ENCODE peak calls at places on chromosomes 2 and 18, in ten cellular contexts. A is non-pigmented ciliary epithelial cell; V is HEK293T; R is NCI-H774; Q is CD8-positive, alpha-beta T cell; H is stimulated activated CD4-positive, alpha-beta T cell treated with anti-CD3 and anti-CD28 coated beads, Interleukin-1b, Interleukin-23, amount 100 ng/mL, for 24 hours; N is heart left ventricle; O is DND-41; F is Calu3; I is T-cell. C is an unnamed sample.

GRCh38 chr2:121360566-121361300 is 75.7 kb upstream of the TFCP2L1 start:
- DNase-seq in N (no peak), F (peak), O (no peak), A (no peak), V (no peak), R (no peak), H (no peak), I (no peak), Q (no peak), C (no peak)

GRCh38 chr2:59932341-59932740 is 621.1 kb downstream of the BCL11A start:
- DNase-seq in O (no peak), F (no peak), R (no peak), A (no peak), Q (no peak), N (no peak), I (no peak), V (no peak), H (no peak), C (no peak)

GRCh38 chr18:58668211-58668610 is 3.1 kb upstream of the MALT1 start:
- DNase-seq in N (no peak), R (no peak), A (no peak), I (no peak), O (no peak), Q (no peak), V (no peak), F (no peak), H (no peak), C (no peak)

GRCh38 chr2:18156421-18156820 is 278.0 kb downstream of the KCNS3 start:
- DNase-seq in I (no peak), A (no peak), Q (no peak), F (no peak), N (no peak), V (no peak), O (no peak), R (no peak), H (no peak), C (no peak)

GRCh38 chr2:239751719-239752355 is 273.3 kb downstream of the NDUFA10 start:
- DNase-seq in F (no peak), V (no peak), O (peak), N (peak), I (peak), H (peak), R (no peak), A (no peak), Q (peak), C (no peak)

GRCh38 chr2:160876765-160877164 is 283.5 kb upstream of the TANK start:
- DNase-seq in H (no peak), V (no peak), I (no peak), O (no peak), A (no peak), F (no peak), R (no peak), Q (no peak), N (no peak), C (no peak)

GRCh38 chr18:9711361-9712129 is 3.4 kb downstream of the RAB31 start:
- DNase-seq in V (no peak), F (no peak), Q (no peak), R (no peak), A (no peak), I (no peak), O (no peak), H (no peak), N (no peak), C (no peak)

GRCh38 chr2:237819231-237819630 is 20.7 kb downstream of the RBM44 start:
- DNase-seq in R (no peak), O (no peak), F (no peak), N (no peak), H (no peak), Q (no peak), A (no peak), I (no peak), V (no peak), C (no peak)

GRCh38 chr2:204505488-204505887 is 39.8 kb upstream of the PARD3B start:
- DNase-seq in Q (no peak), A (no peak), H (no peak), F (no peak), I (no peak), V (no peak), O (no peak), R (no peak), N (no peak), C (no peak)

GRCh38 chr2:173347305-173348168 is 7.1 kb upstream of the CDCA7 start:
- DNase-seq in I (no peak), A (no peak), O (no peak), N (no peak), F (no peak), R (peak), Q (no peak), V (no peak), H (no peak), C (peak)

GRCh38 chr2:43269074-43269572 is 42.7 kb upstream of the ZFP36L2 start:
- DNase-seq in O (no peak), V (no peak), I (no peak), N (peak), R (no peak), Q (no peak), H (no peak), F (no peak), A (peak), C (no peak)

GRCh38 chr2:70541481-70542020 is 12.1 kb downstream of the TGFA start:
- DNase-seq in R (no peak), A (no peak), N (no peak), O (no peak), F (no peak), Q (no peak), H (no peak), I (no peak), V (peak), C (no peak)

GRCh38 chr2:190183535-190183934 is 121.0 kb upstream of the MSTN start:
- DNase-seq in H (no peak), R (no peak), N (no peak), Q (no peak), F (no peak), O (no peak), V (no peak), A (no peak), I (no peak), C (no peak)

GRCh38 chr2:43341959-43342757 is 115.8 kb upstream of the ZFP36L2 start:
- DNase-seq in R (no peak), F (peak), V (no peak), O (no peak), N (no peak), Q (no peak), I (no peak), A (no peak), H (no peak), C (no peak)

GRCh38 chr2:4973973-4974372 is 718.2 kb upstream of the SOX11 start:
- DNase-seq in Q (no peak), A (no peak), R (no peak), O (no peak), N (no peak), I (no peak), V (no peak), F (no peak), H (no peak), C (no peak)

GRCh38 chr2:45134014-45134413 is 124.8 kb upstream of the SIX2 start:
- DNase-seq in Q (no peak), F (no peak), N (no peak), O (no peak), R (no peak), A (no peak), V (no peak), H (no peak), I (no peak), C (no peak)

GRCh38 chr18:48728204-48728833 is 189.5 kb downstream of the CTIF start:
- DNase-seq in N (peak), H (no peak), I (no peak), R (no peak), F (no peak), V (no peak), Q (no peak), A (peak), O (no peak), C (no peak)

GRCh38 chr2:173545364-173545734 is 190.7 kb downstream of the CDCA7 start:
- DNase-seq in I (no peak), V (no peak), O (peak), Q (no peak), N (no peak), H (no peak), A (no peak), R (no peak), F (peak), C (no peak)

GRCh38 chr18:9066358-9066757 is 36.1 kb upstream of the NDUFV2 start:
- DNase-seq in R (no peak), V (no peak), O (no peak), Q (no peak), I (no peak), N (no peak), H (no peak), A (no peak), F (no peak), C (no peak)

GRCh38 chr2:182642328-182642727 is 73.7 kb upstream of the DNAJC10 start:
- DNase-seq in O (peak), F (peak), V (peak), A (no peak), N (no peak), R (peak), H (peak), I (peak), Q (no peak), C (peak)

GRCh38 chr18:47601608-47602272 is 328.7 kb downstream of the SMAD2 start:
- DNase-seq in R (no peak), V (no peak), N (no peak), A (no peak), F (no peak), Q (no peak), I (no peak), H (no peak), O (no peak), C (no peak)

GRCh38 chr2:222935688-222936298 is 75.0 kb downstream of the ACSL3 start:
- DNase-seq in I (no peak), N (no peak), H (no peak), V (no peak), Q (no peak), R (no peak), F (no peak), O (no peak), A (no peak), C (no peak)

GRCh38 chr2:238848941-238849853 is 1.3 kb downstream of the TWIST2 start:
- DNase-seq in A (no peak), I (no peak), V (no peak), N (peak), R (no peak), F (no peak), O (no peak), Q (no peak), H (no peak), C (no peak)

GRCh38 chr2:44948565-44949328 is 7.2 kb downstream of the SIX3 start:
- DNase-seq in I (no peak), O (no peak), H (no peak), Q (no peak), N (no peak), V (no peak), R (no peak), A (no peak), F (no peak), C (no peak)

GRCh38 chr2:3130444-3130843 is 247.2 kb downstream of the EIPR1 start:
- DNase-seq in H (no peak), O (no peak), R (no peak), Q (no peak), I (no peak), A (no peak), N (no peak), F (no peak), V (no peak), C (no peak)

GRCh38 chr2:145635706-145636427 is 1115.9 kb upstream of the ZEB2 start:
- DNase-seq in A (no peak), O (no peak), N (no peak), R (no peak), Q (no peak), V (no peak), I (no peak), H (no peak), F (no peak), C (no peak)

GRCh38 chr2:140589273-140589672 is 1541.5 kb downstream of the LRP1B start:
- DNase-seq in R (no peak), N (no peak), A (peak), Q (no peak), O (no peak), F (no peak), H (no peak), V (no peak), I (no peak), C (no peak)

GRCh38 chr2:164903944-164904343 is 51.4 kb downstream of the SLC38A11 start:
- DNase-seq in V (no peak), A (no peak), O (peak), Q (no peak), N (no peak), I (no peak), R (peak), F (peak), H (no peak), C (no peak)

GRCh38 chr18:63236417-63236816 is 83.2 kb downstream of the BCL2 start:
- DNase-seq in R (no peak), V (no peak), H (no peak), Q (no peak), O (no peak), A (no peak), I (no peak), N (peak), F (no peak), C (no peak)

C was measured in NCI-H526 treated with DMSO at 0.1 percent for 48 hours.